ENCODE peak calls at places on chromosomes 7 and 10, in seven cellular contexts. M, K, A, B, C, S and D are unnamed samples.

GRCh38 chr7:68176974-68177373 is 1180.3 kb downstream of the TYW1 start:
- DNase-seq in M (no peak), K (peak; percentile 29), A (peak; percentile 46), B (peak; percentile 19), C (peak; percentile 52), S (no peak), D (peak; percentile 66)

GRCh38 chr7:28408105-28408973 is 4.0 kb upstream of the CREB5 start:
- DNase-seq in M (peak; percentile 23), K (no peak), A (no peak), B (peak; percentile 19), C (no peak), S (no peak), D (peak; percentile 62)

GRCh38 chr10:125415964-125416363 is 255.6 kb upstream of the CTBP2 start:
- DNase-seq in M (no peak), K (no peak), A (no peak), B (no peak), C (no peak), S (no peak), D (no peak)

GRCh38 chr10:99730026-99730425 is 1.9 kb downstream of the COX15 start:
- DNase-seq in M (no peak), K (no peak), A (no peak), B (no peak), C (no peak), S (no peak), D (no peak)

GRCh38 chr7:670501-671390 is 55.8 kb upstream of the DNAAF5 start:
- DNase-seq in M (no peak), K (no peak), A (no peak), B (no peak), C (no peak), S (no peak), D (no peak)

GRCh38 chr7:140209866-140210609 is 33.3 kb upstream of the KDM7A start:
- DNase-seq in M (no peak), K (peak; percentile 80), A (no peak), B (peak; percentile 88), C (no peak), S (no peak), D (no peak)

GRCh38 chr10:92810934-92811532 is 37.3 kb upstream of the EXOC6 start:
- DNase-seq in M (no peak), K (no peak), A (no peak), B (peak; percentile 23), C (no peak), S (no peak), D (no peak)

GRCh38 chr10:1687606-1688005 is 49.7 kb downstream of the ADARB2 start:
- DNase-seq in M (no peak), K (no peak), A (no peak), B (no peak), C (no peak), S (no peak), D (no peak)

GRCh38 chr10:27457966-27458365 is 46.1 kb upstream of the RAB18 start:
- DNase-seq in M (no peak), K (no peak), A (no peak), B (no peak), C (no peak), S (no peak), D (no peak)

GRCh38 chr10:64394744-64395143 is 873.5 kb downstream of the REEP3 start:
- DNase-seq in M (no peak), K (no peak), A (peak; percentile 51), B (no peak), C (no peak), S (no peak), D (no peak)

GRCh38 chr7:30241767-30242166 is 42.6 kb upstream of the ZNRF2 start:
- DNase-seq in M (no peak), K (no peak), A (peak; percentile 49), B (no peak), C (no peak), S (no peak), D (no peak)

GRCh38 chr10:3928569-3928968 is 143.6 kb upstream of the KLF6 start:
- DNase-seq in M (no peak), K (no peak), A (no peak), B (no peak), C (no peak), S (no peak), D (no peak)

GRCh38 chr10:75910032-75910431 is 478.6 kb downstream of the LRMDA start:
- DNase-seq in M (no peak), K (no peak), A (peak; percentile 50), B (no peak), C (no peak), S (no peak), D (no peak)

GRCh38 chr10:26857991-26858706 is 2.6 kb downstream of the ABI1 start:
- DNase-seq in M (no peak), K (no peak), A (no peak), B (peak; percentile 35), C (no peak), S (no peak), D (no peak)

DNA sequence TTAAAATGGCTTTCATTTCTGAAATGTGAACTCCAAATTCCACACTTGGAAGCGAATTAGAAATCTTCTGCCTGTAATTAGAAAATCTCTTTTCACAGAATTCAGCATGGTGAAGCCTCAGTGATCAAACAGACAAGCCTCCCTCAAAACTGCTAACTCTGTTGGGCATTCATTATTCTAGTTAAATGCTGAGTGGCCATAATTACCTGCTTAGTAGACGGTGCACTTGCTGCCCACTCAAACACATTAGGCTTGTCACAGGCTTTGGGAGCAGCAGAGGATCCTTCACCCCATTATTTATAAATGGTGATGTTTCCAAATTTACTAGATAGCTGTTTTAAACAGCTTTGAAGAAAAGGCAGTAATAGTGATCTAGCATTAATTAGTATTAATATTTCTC is 177.2 kb upstream of the PCLO start:
- DNase-seq in M (no peak), K (no peak), A (no peak), B (no peak), C (no peak), S (no peak), D (no peak)
- TF ChIP-seq CTCF in M (no peak), K (no peak), A (no peak), B (no peak), C (no peak), S (no peak), D (no peak)

DNA sequence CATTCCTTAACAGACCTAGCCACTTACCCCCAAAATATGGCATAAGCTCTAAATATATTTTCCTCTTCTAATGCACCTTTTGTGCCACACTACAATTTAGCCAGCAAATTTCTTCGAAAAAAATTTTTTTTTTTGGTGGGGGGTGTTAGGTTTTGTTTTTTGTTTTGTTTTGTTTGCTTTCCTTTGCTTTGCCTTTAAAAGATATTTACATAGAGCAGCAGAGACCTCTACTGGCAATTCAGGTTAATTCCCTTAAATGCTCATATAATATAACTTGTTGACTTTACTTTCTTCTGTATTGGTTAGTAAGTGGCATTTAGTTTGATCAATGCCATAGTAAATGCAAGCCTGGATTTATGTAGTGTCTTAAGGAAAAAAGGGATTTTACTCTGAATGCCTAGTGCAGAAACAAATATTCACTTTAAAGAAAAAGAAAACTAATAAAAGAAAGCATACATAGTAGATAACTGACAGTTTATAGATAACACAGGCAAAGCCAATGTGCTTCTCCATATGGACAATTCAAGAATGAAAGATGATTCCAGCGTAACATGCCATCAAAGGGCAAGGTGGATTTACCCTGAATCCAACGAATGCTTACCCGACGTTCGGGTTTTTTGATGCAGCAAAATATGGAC is 1250.6 kb downstream of the GATA3 start:
- DNase-seq in M (no peak), K (no peak), A (peak; percentile 32), B (no peak), C (no peak), S (no peak), D (no peak)
- TF ChIP-seq CTCF in M (peak; percentile 50), K (peak; percentile 37), A (peak; percentile 43), B (peak; percentile 52), C (peak; percentile 47), S (peak; percentile 42), D (peak; percentile 61)

GRCh38 chr10:14032406-14032998 is 298.2 kb downstream of the FRMD4A start:
- DNase-seq in M (peak; percentile 66), K (peak; percentile 18), A (no peak), B (no peak), C (no peak), S (peak; percentile 70), D (no peak)
- TF ChIP-seq CTCF in M (peak; percentile 98), K (peak; percentile 69), A (peak; percentile 78), B (peak; percentile 77), C (peak; percentile 72), S (peak; percentile 74), D (peak; percentile 59)

GRCh38 chr7:149813254-149814035 is 24.7 kb upstream of the ZNF862 start:
- DNase-seq in M (no peak), K (no peak), A (no peak), B (no peak), C (no peak), S (no peak), D (no peak)

GRCh38 chr7:149809215-149809614 is 29.0 kb upstream of the ZNF862 start:
- DNase-seq in M (no peak), K (no peak), A (no peak), B (no peak), C (peak; percentile 33), S (no peak), D (no peak)

GRCh38 chr7:149808311-149808710 is 29.9 kb upstream of the ZNF862 start:
- DNase-seq in M (no peak), K (no peak), A (no peak), B (no peak), C (no peak), S (no peak), D (no peak)

GRCh38 chr7:149811831-149812490 is 26.2 kb upstream of the ZNF862 start:
- DNase-seq in M (no peak), K (no peak), A (no peak), B (no peak), C (no peak), S (no peak), D (no peak)

DNA sequence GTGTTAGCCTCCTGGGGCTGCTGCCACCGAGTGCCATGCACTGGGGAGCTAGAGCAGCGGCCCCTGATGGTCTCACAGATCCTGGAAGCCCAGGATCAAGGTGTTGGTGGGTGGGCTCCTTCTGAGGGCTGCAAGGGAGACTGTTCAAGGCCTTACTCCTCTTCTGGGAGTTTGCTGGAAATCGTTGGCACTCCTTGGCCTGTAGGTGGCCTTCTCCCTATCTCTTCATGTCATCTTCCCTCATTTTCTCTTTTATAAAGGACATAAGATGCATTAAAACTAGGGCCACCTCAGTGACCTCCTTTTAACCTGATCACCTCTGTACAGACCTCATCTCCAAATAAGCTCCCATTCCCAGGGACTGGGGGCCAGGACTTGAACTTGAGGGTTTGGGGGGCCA is 27.0 kb upstream of the ZNF862 start:
- DNase-seq in M (no peak), K (no peak), A (no peak), B (no peak), C (no peak), S (no peak), D (no peak)
- TF ChIP-seq CTCF in M (no peak), K (no peak), A (peak; percentile 39), B (peak; percentile 18), C (peak; percentile 13), S (no peak), D (no peak)

DNA sequence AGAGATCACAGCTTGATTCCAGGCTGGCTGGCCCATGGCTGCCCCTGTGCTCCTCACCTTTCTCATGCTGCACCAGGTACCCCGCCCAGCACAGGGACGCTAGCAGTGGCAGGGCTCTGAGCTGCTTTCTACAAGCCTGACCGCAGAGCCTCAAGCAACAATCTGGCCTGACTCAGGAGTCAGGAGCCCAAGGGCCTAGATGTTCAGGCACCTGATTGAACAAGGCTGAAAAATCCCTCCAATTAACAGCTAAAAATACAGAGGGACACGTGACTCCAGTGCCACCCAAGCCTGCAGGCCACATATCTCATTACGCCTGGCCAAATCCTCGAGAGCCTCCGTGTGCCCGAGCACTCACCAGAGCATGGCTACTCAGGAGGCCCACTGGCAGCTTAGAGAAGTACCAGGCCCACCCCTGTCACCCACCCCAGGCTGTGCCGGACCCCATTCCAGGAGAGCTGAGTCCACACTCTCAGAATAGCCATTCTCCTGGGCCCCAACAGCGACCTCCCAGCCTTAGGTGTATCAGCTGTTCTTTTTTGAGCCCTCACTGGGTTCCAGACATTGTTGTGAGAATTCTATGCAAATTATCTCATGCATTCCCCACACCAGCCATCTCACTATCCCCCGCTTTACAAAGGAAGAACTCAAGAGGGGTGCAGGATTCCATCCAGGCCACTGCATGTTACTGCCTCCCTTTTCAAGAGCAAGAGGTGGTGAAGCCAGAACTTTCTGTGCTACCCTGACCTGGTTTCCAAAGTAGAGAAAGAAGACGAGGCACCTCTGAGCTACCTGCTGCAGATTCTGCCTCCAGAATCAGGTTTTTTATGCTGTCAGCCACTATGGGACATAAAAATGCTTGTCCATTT is 98.3 kb downstream of the COL13A1 start:
- DNase-seq in M (no peak), K (no peak), A (no peak), B (no peak), C (no peak), S (no peak), D (no peak)
- TF ChIP-seq CTCF in M (no peak), K (no peak), A (no peak), B (no peak), C (no peak), S (no peak), D (no peak)